ENCODE peak calls at places on chromosomes 4 and X, in four cellular contexts. U is lung; A is CD4-positive, CD25-positive, alpha-beta regulatory T cell; H is IMR-90. J is an unnamed sample.
A peak's percentile ranks its signal among the peaks of the same experiment; 100 is the strongest.

GRCh38 chr4:128835498-128836222 is 26.2 kb downstream of the JADE1 start:
- DNase-seq in U (peak; percentile 41), A (no peak), H (no peak), J (no peak)

GRCh38 chr4:108486046-108486445 is 134.3 kb upstream of the RPL34 start:
- DNase-seq in U (no peak), A (no peak), H (no peak), J (no peak)

GRCh38 chr4:28518781-28519180 is 1658.1 kb downstream of the STIM2 start:
- DNase-seq in U (no peak), A (no peak), H (peak; percentile 76), J (no peak)

GRCh38 chrX:45035071-45035470 is 162.1 kb downstream of the KDM6A start:
- DNase-seq in U (no peak), A (no peak), H (no peak), J (no peak)

GRCh38 chr4:51943221-51943620 is 76.9 kb downstream of the LRRC66 start:
- DNase-seq in U (no peak), A (no peak), H (peak; percentile 28), J (peak; percentile 54)

GRCh38 chrX:13001961-13002671 is 27.2 kb downstream of the TMSB4X start:
- DNase-seq in U (no peak), A (peak; percentile 36), H (peak; percentile 52), J (no peak)

GRCh38 chr4:102623622-102624021 is 122.5 kb downstream of the NFKB1 start:
- DNase-seq in U (no peak), A (no peak), H (peak; percentile 71), J (peak; percentile 14)

GRCh38 chrX:134538316-134538715 is 78.4 kb downstream of the HPRT1 start:
- DNase-seq in U (no peak), A (no peak), H (no peak), J (no peak)

GRCh38 chrX:150940844-150941495 is 42.2 kb upstream of the HMGB3 start:
- DNase-seq in U (no peak), A (no peak), H (no peak), J (no peak)

GRCh38 chrX:95612350-95612749 is 1072.3 kb upstream of the DIAPH2 start:
- DNase-seq in U (no peak), A (no peak), H (no peak), J (no peak)

GRCh38 chr4:3310301-3311094 is 17.7 kb downstream of the RGS12 start:
- DNase-seq in U (no peak), A (no peak), H (no peak), J (no peak)

GRCh38 chrX:74049126-74049525 is 254.9 kb upstream of the ZCCHC13 start:
- DNase-seq in U (no peak), A (no peak), H (no peak), J (no peak)

DNA sequence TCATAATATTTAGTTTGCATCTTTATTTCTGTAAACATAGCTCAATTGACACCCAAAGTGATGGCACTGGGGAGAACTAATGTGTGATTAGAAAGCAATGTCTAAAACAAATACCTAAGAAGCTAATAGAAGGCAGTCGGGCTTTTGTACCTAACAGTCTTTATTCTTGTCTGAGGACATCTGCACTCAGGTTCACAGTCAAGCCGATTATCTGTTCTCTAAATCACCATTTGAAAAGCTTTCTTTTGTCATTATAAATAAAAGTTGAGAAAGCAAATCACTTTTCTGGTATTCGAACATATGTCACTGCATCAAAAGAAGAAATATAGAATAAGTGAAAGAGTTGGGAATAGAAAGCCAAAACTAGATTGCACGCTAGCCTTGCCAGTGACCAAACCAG is 2037.9 kb upstream of the TENM3 start:
- DNase-seq in U (no peak), A (no peak), H (no peak), J (no peak)
- H3K36me3 ChIP-seq in U (no peaks in the 10 kb centered on the region), A (no peaks in the 10 kb centered on the region), H (no peaks in the 10 kb centered on the region), J (no peaks in the 10 kb centered on the region)

GRCh38 chr4:83152771-83153170 is 38.2 kb upstream of the PLAC8 start:
- DNase-seq in U (no peak), A (no peak), H (no peak), J (no peak)
- H3K4me3 ChIP-seq in U (no peak overlapping the region), A (no peak overlapping the region), H (no peak overlapping the region), J (no peak overlapping the region)

GRCh38 chr4:126899382-126899801 is 733.4 kb upstream of the INTU start:
- DNase-seq in U (no peak), A (no peak), H (peak; percentile 94), J (peak; percentile 9)
- H3K27ac ChIP-seq in U (peak overlapping the region; percentile 37), A (no peak overlapping the region), H (peak overlapping the region; percentile 95), J (no peak overlapping the region)

GRCh38 chr4:119210760-119211159 is 1.8 kb upstream of the USP53 start:
- DNase-seq in U (no peak), A (no peak), H (peak; percentile 68), J (no peak)

GRCh38 chr4:119209586-119209985 is 2.9 kb upstream of the USP53 start:
- DNase-seq in U (no peak), A (no peak), H (no peak), J (no peak)

GRCh38 chr4:119212251-119212963 is at the start of gene USP53:
- DNase-seq in U (peak; percentile 98), A (peak; percentile 98), H (peak; percentile 97), J (peak; percentile 97)

GRCh38 chr4:119211856-119212250 is 660 bp upstream of the USP53 start:
- DNase-seq in U (no peak), A (peak; percentile 81), H (no peak), J (no peak)

DNA sequence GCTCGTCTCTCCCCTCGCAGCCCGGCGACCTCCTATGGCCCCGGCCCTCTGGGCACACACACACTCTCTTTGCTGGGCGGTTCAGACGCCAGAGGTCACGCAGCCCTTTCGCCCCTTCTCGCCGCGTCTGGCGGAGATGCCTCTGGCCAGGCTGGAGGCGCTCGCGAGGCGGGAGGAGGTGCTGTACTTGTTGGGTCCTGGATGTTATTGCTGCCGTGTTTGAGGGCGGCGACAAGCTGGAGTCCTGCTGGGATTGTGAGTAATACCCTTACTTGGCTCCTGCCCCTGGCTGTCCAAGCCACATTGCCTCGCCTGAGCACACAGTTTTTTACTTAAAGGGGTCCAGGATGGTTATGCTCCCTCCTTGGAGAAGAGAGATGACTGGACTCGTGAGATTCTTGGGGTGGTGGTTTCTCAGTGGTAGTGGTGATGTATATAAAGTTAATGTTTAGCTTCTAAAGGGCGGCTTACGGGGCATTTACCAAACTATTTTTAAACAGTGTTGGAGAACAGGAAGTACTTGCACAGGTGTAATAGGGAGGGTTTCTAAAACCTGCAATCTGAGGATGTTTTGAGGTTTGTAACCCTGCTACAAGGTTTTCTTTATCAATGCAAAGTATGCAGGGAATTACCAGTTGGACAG is 572 bp downstream of the USP53 start:
- DNase-seq in U (peak; percentile 88), A (peak; percentile 73), H (peak; percentile 94), J (peak; percentile 85)
- H3K36me3 ChIP-seq in U (peaks cover 5% of the 10 kb centered on the region), A (peaks cover 8% of the 10 kb centered on the region), H (peaks cover 3% of the 10 kb centered on the region), J (peaks cover 10% of the 10 kb centered on the region)

GRCh38 chr4:140048419-140049022 is 105.5 kb downstream of the MAML3 start:
- DNase-seq in U (no peak), A (no peak), H (no peak), J (no peak)

GRCh38 chr4:140046573-140046972 is 107.4 kb downstream of the MAML3 start:
- DNase-seq in U (no peak), A (no peak), H (no peak), J (no peak)

GRCh38 chr4:140049024-140049923 is 104.7 kb downstream of the MAML3 start:
- DNase-seq in U (no peak), A (peak; percentile 64), H (peak; percentile 57), J (no peak)

GRCh38 chr4:140047017-140047640 is 106.9 kb downstream of the MAML3 start:
- DNase-seq in U (no peak), A (no peak), H (no peak), J (no peak)

DNA sequence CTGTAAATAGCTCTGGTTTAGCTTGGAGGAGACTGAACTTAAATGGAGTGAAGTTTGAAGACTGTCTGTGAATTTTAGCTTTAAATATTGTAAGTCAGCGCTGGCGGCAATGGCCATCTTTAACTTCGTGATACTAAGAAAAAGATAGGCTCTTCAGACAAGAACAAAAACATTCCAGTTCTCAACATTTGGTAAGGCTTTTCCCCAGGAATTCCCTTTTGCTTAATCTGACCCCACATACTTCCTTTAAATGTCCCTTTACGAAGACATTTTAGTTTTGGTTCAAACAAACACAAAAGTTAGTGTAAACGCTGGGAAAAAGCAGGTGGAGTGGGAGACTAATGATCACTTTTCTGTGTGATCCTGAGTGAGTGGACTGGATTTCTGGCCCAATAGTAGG is 106.2 kb downstream of the MAML3 start:
- DNase-seq in U (no peak), A (no peak), H (no peak), J (no peak)
- H3K4me3 ChIP-seq in U (no peak overlapping the region), A (no peak overlapping the region), H (no peak overlapping the region), J (no peak overlapping the region)

DNA sequence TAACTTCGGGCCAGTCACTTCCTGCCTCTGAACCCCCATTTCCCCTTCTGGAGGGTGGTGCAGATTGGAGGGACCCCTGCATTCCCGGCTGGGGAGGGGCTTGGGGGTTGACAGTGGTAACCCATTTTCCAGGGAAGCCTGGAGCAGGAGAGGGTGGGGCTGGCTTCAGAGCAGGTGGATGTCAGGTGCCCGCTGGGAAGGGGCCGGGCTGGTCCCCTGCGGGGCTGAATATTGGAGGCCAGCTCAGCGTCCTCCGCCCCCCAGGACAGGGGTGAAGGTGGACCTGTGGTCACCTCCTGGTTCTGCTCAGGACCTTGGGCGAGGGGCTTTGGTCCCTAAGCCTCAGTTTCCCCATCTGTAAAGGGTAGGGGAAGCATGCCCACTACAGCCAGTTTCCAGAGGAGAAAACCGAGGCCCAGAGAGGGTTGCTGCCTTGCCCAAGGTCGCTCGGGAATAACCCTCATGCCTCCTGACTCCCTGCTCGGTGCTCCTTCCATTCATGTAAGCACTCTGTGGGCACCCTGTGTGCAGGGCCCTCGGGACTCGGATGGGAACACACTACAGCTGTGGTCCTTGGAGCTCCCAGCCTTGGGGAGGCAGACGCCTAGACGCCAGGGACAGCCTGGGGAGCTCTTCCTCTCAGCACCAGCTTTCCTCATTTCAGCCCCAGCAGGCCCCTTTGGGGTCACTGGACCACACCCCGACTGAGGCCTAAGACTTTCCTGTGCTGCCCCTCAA is 683 bp downstream of the MAN2B2 start:
- DNase-seq in U (no peak), A (no peak), H (no peak), J (no peak)
- H3K27ac ChIP-seq in U (no peak overlapping the region), A (peak overlapping the region; percentile 75), H (peak overlapping the region; percentile 36), J (no peak overlapping the region)

GRCh38 chrX:101037231-101037630 is 14.7 kb downstream of the TRMT2B start:
- DNase-seq in U (no peak), A (no peak), H (peak; percentile 1), J (no peak)

DNA sequence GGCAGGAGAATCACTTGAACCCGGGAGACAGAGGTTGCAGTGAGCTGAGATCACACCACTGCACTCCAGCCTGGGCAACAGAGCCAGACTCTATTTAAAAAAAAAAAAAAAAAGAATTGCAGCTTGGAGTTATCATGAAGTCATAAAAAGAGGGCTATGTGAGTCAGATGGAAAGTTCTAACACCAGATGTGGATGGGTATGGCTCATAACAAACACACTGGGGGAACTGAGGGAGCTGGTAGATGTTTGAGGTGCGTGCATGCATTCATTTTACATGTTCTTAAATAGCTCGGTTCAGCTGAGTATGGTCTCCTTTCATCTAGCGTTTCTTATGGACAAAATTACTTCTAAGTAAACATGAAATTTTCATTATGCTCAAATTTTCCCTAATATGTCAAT is 11.7 kb downstream of the TRMT2B start:
- DNase-seq in U (no peak), A (no peak), H (peak; percentile 47), J (no peak)
- H3K36me3 ChIP-seq in U (peaks cover 8% of the 10 kb centered on the region), A (peaks cover 38% of the 10 kb centered on the region), H (peaks cover 4% of the 10 kb centered on the region), J (no peaks in the 10 kb centered on the region)

J was measured in SJSA1.